ENCODE peak calls at places on chromosome 4, in seven cellular contexts. K is H1, M is GM12878, Z is K562, E is HCT116, S is WTC11, J is HepG2. Y is an unnamed sample.

GRCh38 chr4:149885896-149886295 is 70.3 kb upstream of the IQCM start:
- DNase-seq in S (no peak), Z (no peak), J (no peak), E (no peak), K (no peak), M (no peak), Y (no peak)

GRCh38 chr4:1784395-1784788 is 8.7 kb upstream of the FGFR3 start:
- DNase-seq in S (no peak), K (no peak), J (peak), E (no peak), M (no peak), Z (no peak), Y (no peak)

GRCh38 chr4:108466936-108467902 is 153.2 kb upstream of the RPL34 start:
- DNase-seq in E (peak), S (no peak), Z (no peak), K (no peak), J (no peak), M (peak), Y (no peak)

GRCh38 chr4:84378983-84379382 is 120.1 kb downstream of the NKX6-1 start:
- DNase-seq in M (no peak), S (no peak), E (no peak), Z (no peak), J (no peak), K (no peak), Y (no peak)

GRCh38 chr4:124318292-124318691 is 394.2 kb downstream of the ANKRD50 start:
- DNase-seq in M (no peak), S (no peak), E (no peak), K (no peak), Z (no peak), J (no peak), Y (no peak)

GRCh38 chr4:54065282-54066087 is 1.1 kb upstream of the CHIC2 start:
- DNase-seq in Z (no peak), E (no peak), S (no peak), J (no peak), M (no peak), K (no peak), Y (no peak)

GRCh38 chr4:10061650-10062415 is 40.5 kb upstream of the SLC2A9 start:
- DNase-seq in E (no peak), S (no peak), J (no peak), M (no peak), Z (no peak), K (no peak), Y (no peak)

GRCh38 chr4:8537041-8537461 is 43.1 kb upstream of the GPR78 start:
- DNase-seq in M (peak), J (peak), Z (no peak), E (peak), K (no peak), S (no peak), Y (no peak)

GRCh38 chr4:72471816-72472215 is 97.2 kb downstream of the ADAMTS3 start:
- DNase-seq in S (no peak), K (no peak), E (no peak), M (no peak), Z (no peak), J (no peak), Y (no peak)

GRCh38 chr4:173536808-173537429 is 6.9 kb upstream of the HAND2 start:
- DNase-seq in S (peak), K (peak), Z (no peak), M (no peak), E (peak), J (peak), Y (no peak)

GRCh38 chr4:14167876-14168510 is 540.5 kb upstream of the BOD1L1 start:
- DNase-seq in M (no peak), J (no peak), Z (no peak), K (no peak), S (no peak), E (no peak), Y (no peak)

GRCh38 chr4:154985673-154986072 is 204.6 kb downstream of the RBM46 start:
- DNase-seq in J (no peak), E (no peak), K (no peak), Z (no peak), M (no peak), S (no peak), Y (no peak)

GRCh38 chr4:139025841-139026240 is 10.3 kb downstream of the NOCT start:
- DNase-seq in M (no peak), S (no peak), Z (no peak), J (no peak), E (no peak), K (no peak), Y (no peak)

GRCh38 chr4:101355767-101356702 is 8.7 kb upstream of the PPP3CA start:
- DNase-seq in S (no peak), E (peak), Z (no peak), M (no peak), K (no peak), J (peak), Y (no peak)

GRCh38 chr4:109010534-109010933 is 247.7 kb upstream of the ETNPPL start:
- DNase-seq in E (no peak), K (no peak), S (no peak), Z (no peak), M (no peak), J (no peak), Y (no peak)

GRCh38 chr4:127048371-127049085 is 584.2 kb upstream of the INTU start:
- DNase-seq in E (no peak), Z (no peak), K (no peak), M (no peak), J (no peak), S (no peak), Y (no peak)

GRCh38 chr4:165875446-165875845 is 2.4 kb downstream of the TLL1 start:
- DNase-seq in S (no peak), Z (no peak), K (no peak), J (no peak), M (no peak), E (no peak), Y (no peak)

GRCh38 chr4:165873298-165874071 is 448 bp downstream of the TLL1 start:
- DNase-seq in K (peak), E (no peak), J (peak), M (no peak), S (peak), Z (no peak), Y (peak)

GRCh38 chr4:165874072-165874798 is 1.2 kb downstream of the TLL1 start:
- DNase-seq in E (no peak), Z (no peak), S (peak), K (peak), M (no peak), J (no peak), Y (peak)

GRCh38 chr4:165872443-165873297 is at the start of gene TLL1:
- DNase-seq in J (no peak), S (peak), Z (no peak), K (no peak), M (no peak), E (no peak), Y (peak)

DNA sequence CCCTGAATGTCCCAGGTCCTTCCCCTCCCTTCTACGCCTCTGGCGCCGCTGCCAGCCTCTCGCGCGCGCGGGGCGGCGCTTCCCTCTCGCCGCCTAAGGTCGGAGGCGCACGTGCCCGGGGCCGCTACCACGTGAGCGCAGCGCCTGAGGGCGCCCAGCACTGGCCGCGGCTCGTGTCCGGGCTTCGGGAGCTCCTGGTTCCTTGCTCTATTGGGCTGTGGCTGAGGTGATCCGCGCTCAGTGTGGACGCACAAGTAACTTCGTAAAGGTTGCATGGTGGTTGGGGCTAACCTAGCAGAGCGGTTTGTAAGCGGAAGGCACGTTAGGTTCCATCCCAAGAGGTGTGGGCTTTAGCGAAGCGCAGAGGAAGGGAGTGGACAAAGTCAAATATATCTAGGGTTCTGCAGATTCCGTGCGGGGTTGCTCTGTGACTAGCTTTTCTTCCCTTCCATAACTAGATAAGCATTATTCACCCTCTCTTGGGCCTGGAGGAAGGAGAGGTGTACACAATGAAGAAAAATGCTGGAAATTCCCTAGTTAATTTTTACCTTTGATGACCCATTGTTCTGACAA is 1.8 kb downstream of the TLL1 start:
- DNase-seq in K (peak), M (no peak), J (no peak), E (no peak), S (peak), Z (no peak), Y (peak)
- TF ChIP-seq SP1 in K (no peak), M (no peak), J (no peak), E (no peak), S (no peak), Z (no peak), Y (no peak)

GRCh38 chr4:80005863-80006262 is 67.2 kb downstream of the ANTXR2 start:
- DNase-seq in S (no peak), M (no peak), Z (peak), K (no peak), J (peak), E (no peak), Y (no peak)
- TF ChIP-seq SP1 in S (no peak), M (no peak), Z (no peak), K (no peak), J (no peak), E (no peak), Y (no peak)

GRCh38 chr4:141102367-141102766 is 30.9 kb downstream of the RNF150 start:
- DNase-seq in Z (no peak), K (no peak), E (no peak), M (no peak), S (no peak), J (no peak), Y (no peak)
- TF ChIP-seq SP1 in Z (no peak), K (no peak), E (no peak), M (no peak), S (no peak), J (no peak), Y (no peak)

DNA sequence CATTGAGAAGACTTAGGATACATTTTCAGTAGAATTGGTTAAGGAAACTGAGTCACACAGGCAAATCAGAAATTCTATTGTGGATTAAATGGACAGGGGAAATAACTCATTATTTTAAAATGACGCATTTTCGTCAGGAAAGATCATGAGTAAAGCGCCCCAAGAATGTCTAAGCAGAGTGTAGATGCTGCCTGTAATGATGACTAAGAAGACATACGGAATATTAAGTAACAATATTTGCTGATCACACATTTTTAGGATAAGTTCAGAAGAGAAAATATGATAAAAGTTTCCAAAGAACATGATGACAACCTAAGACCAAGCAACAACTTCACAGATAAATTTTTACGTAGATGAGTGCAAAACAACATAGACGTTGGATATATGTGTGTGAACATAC is 596.3 kb upstream of the TENM3 start:
- DNase-seq in Z (no peak), S (no peak), K (no peak), J (no peak), M (no peak), E (no peak), Y (no peak)
- TF ChIP-seq SP1 in Z (no peak), S (no peak), K (no peak), J (no peak), M (no peak), E (no peak), Y (no peak)

GRCh38 chr4:153502584-153502983 is 36.4 kb downstream of the TMEM131L start:
- DNase-seq in J (no peak), S (no peak), K (no peak), Z (no peak), M (no peak), E (no peak), Y (no peak)
- TF ChIP-seq SP1 in J (no peak), S (no peak), K (no peak), Z (no peak), M (no peak), E (no peak), Y (no peak)

Y was measured in HEK293T.